ENCODE peak calls at places on chromosomes 3 and 15, in ten cellular contexts. V is GM12892; L is PC-3; G is T-cell; X is GDM1; Z is cardiac muscle cell; U is heart left ventricle; Q is stimulated activated naive CD8-positive, alpha-beta T cell treated with anti-CD3 and anti-CD28 coated beads, Interleukin-15, Interleukin-2, amounts not matched to agents 100 U/mL and 50 U/mL, for 24 hours; H is GM20000; F is stimulated activated CD4-positive, alpha-beta T cell treated with anti-CD3 and anti-CD28 coated beads, Interleukin-2, amount 100 ng/mL, for 48 hours. M is an unnamed sample.

GRCh38 chr3:124172846-124173245 is 180.9 kb upstream of the ROPN1 start:
- DNase-seq in L (peak; percentile 10), G (no peak), V (no peak), X (no peak), H (no peak), Q (no peak), Z (no peak), U (no peak), F (no peak), M (no peak)

GRCh38 chr3:158791259-158791920 is 10.5 kb upstream of the MFSD1 start:
- DNase-seq in F (no peak), V (no peak), L (peak; percentile 78), Q (peak; percentile 12), X (peak; percentile 62), U (no peak), Z (peak; percentile 90), G (peak; percentile 22), H (peak; percentile 63), M (peak; percentile 68)

GRCh38 chr3:195853930-195854478 is 42.3 kb upstream of the MUC4 start:
- DNase-seq in X (no peak), F (no peak), Z (no peak), V (no peak), Q (no peak), H (no peak), L (no peak), U (no peak), G (no peak), M (no peak)

GRCh38 chr3:21750831-21751391 is at the start of gene ZNF385D:
- DNase-seq in F (no peak), L (peak; percentile 73), Z (peak; percentile 61), H (no peak), Q (no peak), V (no peak), U (peak; percentile 71), G (no peak), X (no peak), M (no peak)

GRCh38 chr3:159649951-159650350 is 338.7 kb upstream of the IL12A start:
- DNase-seq in H (no peak), F (no peak), L (no peak), Q (no peak), X (no peak), G (no peak), U (no peak), Z (no peak), V (no peak), M (no peak)

GRCh38 chr15:39399600-39399999 is 181.3 kb upstream of the THBS1 start:
- DNase-seq in V (no peak), G (no peak), H (no peak), X (no peak), F (no peak), Z (no peak), Q (no peak), L (no peak), U (no peak), M (no peak)

GRCh38 chr3:194745427-194746184 is 59.9 kb downstream of the FAM43A start:
- DNase-seq in X (no peak), V (no peak), H (no peak), F (no peak), Z (no peak), Q (no peak), G (no peak), L (no peak), U (no peak), M (no peak)

GRCh38 chr3:12559520-12559919 is 2.6 kb downstream of the MKRN2 start:
- DNase-seq in Q (no peak), Z (no peak), X (no peak), U (no peak), G (no peak), L (no peak), F (no peak), H (no peak), V (no peak), M (no peak)

GRCh38 chr15:83654379-83655236 is 685 bp downstream of the ADAMTSL3 start:
- DNase-seq in U (peak; percentile 77), V (no peak), L (peak; percentile 12), X (no peak), G (no peak), Z (peak; percentile 18), F (no peak), H (no peak), Q (no peak), M (no peak)

GRCh38 chr15:31435891-31436628 is 109.4 kb downstream of the KLF13 start:
- DNase-seq in H (no peak), U (no peak), Z (no peak), X (no peak), L (peak; percentile 8), G (no peak), Q (peak; percentile 55), F (peak; percentile 46), V (no peak), M (no peak)

GRCh38 chr3:177262396-177262795 is 65.1 kb upstream of the TBL1XR1 start:
- DNase-seq in V (no peak), Q (no peak), U (no peak), X (no peak), F (no peak), Z (no peak), H (no peak), G (no peak), L (no peak), M (no peak)

GRCh38 chr3:159881208-159881607 is 107.4 kb upstream of the IL12A start:
- DNase-seq in V (no peak), Z (no peak), Q (no peak), L (no peak), H (no peak), F (no peak), U (no peak), X (no peak), G (no peak), M (no peak)

GRCh38 chr3:101574388-101575156 is 592 bp downstream of the PCNP start:
- DNase-seq in V (peak; percentile 35), F (peak; percentile 39), H (peak; percentile 41), G (peak; percentile 70), Z (peak; percentile 52), L (peak; percentile 73), Q (peak; percentile 56), U (peak; percentile 55), X (peak; percentile 39), M (peak; percentile 39)

GRCh38 chr15:34987623-34987981 is 485 bp downstream of the ZNF770 start:
- DNase-seq in G (no peak), U (peak; percentile 18), V (no peak), H (no peak), X (no peak), F (no peak), Q (no peak), L (no peak), Z (no peak), M (no peak)

GRCh38 chr15:83462953-83463433 is 15.9 kb downstream of the SH3GL3 start:
- DNase-seq in Z (peak; percentile 25), F (no peak), U (no peak), X (no peak), V (no peak), G (no peak), L (no peak), Q (no peak), H (no peak), M (no peak)

GRCh38 chr15:31477301-31477700 is 150.7 kb downstream of the KLF13 start:
- DNase-seq in U (no peak), Z (no peak), V (no peak), L (no peak), H (no peak), G (no peak), F (no peak), Q (no peak), X (no peak), M (no peak)

GRCh38 chr3:143482106-143483088 is 362.8 kb downstream of the CHST2 start:
- DNase-seq in L (no peak), V (no peak), U (no peak), F (no peak), Z (no peak), H (no peak), X (no peak), Q (no peak), G (no peak), M (no peak)

GRCh38 chr3:160754371-160754854 is 1.6 kb upstream of the PPM1L start:
- DNase-seq in L (peak; percentile 51), U (peak; percentile 39), X (peak; percentile 25), G (peak; percentile 12), Z (peak; percentile 57), F (peak; percentile 1), H (peak; percentile 14), V (no peak), Q (peak; percentile 36), M (peak; percentile 27)

M was measured in HL-60.